ENCODE peak calls at places on chromosomes 13 and 19, in five cellular contexts. H is left lung, P is A549, I is psoas muscle, J is IMR-90. N is an unnamed sample. For H3K4me1, the result is how much of the 10 kb centered on the place peaks cover.

GRCh38 chr13:113205428-113205931 is 3.0 kb downstream of the PCID2 start:
- DNase-seq in H (no peak), P (no peak), I (no peak), J (peak), N (no peak)

GRCh38 chr13:106296723-106297122 is 238.7 kb downstream of the EFNB2 start:
- DNase-seq in H (no peak), P (no peak), I (no peak), J (no peak), N (no peak)

GRCh38 chr19:30136591-30136990 is 194.6 kb downstream of the URI1 start:
- DNase-seq in H (no peak), P (no peak), I (no peak), J (no peak), N (no peak)

GRCh38 chr13:112270951-112271350 is 105.2 kb upstream of the SPACA7 start:
- DNase-seq in H (no peak), P (no peak), I (no peak), J (no peak), N (no peak)

GRCh38 chr13:41577437-41577836 is 120.1 kb downstream of the RGCC start:
- DNase-seq in H (peak), P (no peak), I (peak), J (peak), N (peak)

GRCh38 chr13:45786293-45786920 is 65.1 kb downstream of the SIAH3 start:
- DNase-seq in H (no peak), P (no peak), I (no peak), J (no peak), N (no peak)

GRCh38 chr13:27053902-27054595 is 117.6 kb downstream of the USP12 start:
- DNase-seq in H (no peak), P (peak), I (no peak), J (peak), N (no peak)

GRCh38 chr13:72198967-72199601 is 332.1 kb upstream of the DACH1 start:
- DNase-seq in H (no peak), P (no peak), I (no peak), J (no peak), N (no peak)

GRCh38 chr13:34833562-34834182 is 108.4 kb upstream of the NBEA start:
- DNase-seq in H (no peak), P (peak), I (no peak), J (peak), N (no peak)

GRCh38 chr19:54434112-54434861 is 14.7 kb upstream of the LENG8 start:
- DNase-seq in H (no peak), P (no peak), I (no peak), J (no peak), N (no peak)

GRCh38 chr19:1854542-1855039 is 6.3 kb upstream of the REXO1 start:
- DNase-seq in H (no peak), P (no peak), I (peak), J (no peak), N (peak)

GRCh38 chr19:3606174-3606689 is 443 bp downstream of the TBXA2R start:
- DNase-seq in H (no peak), P (no peak), I (no peak), J (no peak), N (peak)

GRCh38 chr13:92187378-92187989 is 789.1 kb downstream of the GPC5 start:
- DNase-seq in H (no peak), P (peak), I (no peak), J (peak), N (no peak)

GRCh38 chr13:36885901-36886300 is 34.1 kb downstream of the SMAD9 start:
- DNase-seq in H (no peak), P (no peak), I (no peak), J (no peak), N (no peak)

GRCh38 chr13:85586422-85586831 is 212.8 kb downstream of the SLITRK6 start:
- DNase-seq in H (no peak), P (peak), I (no peak), J (peak), N (no peak)

GRCh38 chr19:38284422-38284821 is 19.6 kb upstream of the C19orf33 start:
- DNase-seq in H (peak), P (no peak), I (no peak), J (no peak), N (no peak)

GRCh38 chr13:49652691-49653305 is 24.5 kb downstream of the ARL11 start:
- DNase-seq in H (no peak), P (peak), I (peak), J (peak), N (no peak)

GRCh38 chr19:13104848-13105646 is 2.4 kb upstream of the LYL1 start:
- DNase-seq in H (no peak), P (no peak), I (no peak), J (no peak), N (peak)

GRCh38 chr13:22375151-22375550 is 704.3 kb downstream of the FGF9 start:
- DNase-seq in H (no peak), P (no peak), I (no peak), J (no peak), N (no peak)

GRCh38 chr19:49863254-49863934 is 4.0 kb downstream of the PNKP start:
- DNase-seq in H (no peak), P (no peak), I (no peak), J (no peak), N (peak)

GRCh38 chr19:53463263-53463662 is 4.3 kb upstream of the ZNF813 start:
- DNase-seq in H (peak), P (no peak), I (peak), J (peak), N (peak)

GRCh38 chr19:5693195-5694166 is 3.4 kb downstream of the RPL36 start:
- DNase-seq in H (no peak), P (no peak), I (no peak), J (no peak), N (no peak)

GRCh38 chr19:45420356-45420755 is 3.4 kb downstream of the ERCC1 start:
- DNase-seq in H (no peak), P (no peak), I (no peak), J (no peak), N (no peak)

GRCh38 chr19:45417151-45417550 is 6.6 kb downstream of the ERCC1 start:
- DNase-seq in H (no peak), P (no peak), I (no peak), J (no peak), N (no peak)

GRCh38 chr19:45419396-45419795 is 4.3 kb downstream of the ERCC1 start:
- DNase-seq in H (peak), P (no peak), I (no peak), J (no peak), N (peak)

GRCh38 chr19:45419895-45420294 is 3.8 kb downstream of the ERCC1 start:
- DNase-seq in H (no peak), P (no peak), I (no peak), J (no peak), N (no peak)

GRCh38 chr19:45418812-45419211 is 4.9 kb downstream of the ERCC1 start:
- DNase-seq in H (no peak), P (no peak), I (no peak), J (no peak), N (no peak)
- H3K4me1 ChIP-seq in H (under half), P (under half), I (under half), J (under half), N (under half)

GRCh38 chr19:14516048-14516534 is 2.1 kb downstream of the DNAJB1 start:
- DNase-seq in H (no peak), P (no peak), I (no peak), J (no peak), N (peak)
- H3K4me1 ChIP-seq in H (half or more), P (half or more), I (under half), J (under half), N (under half)

DNA sequence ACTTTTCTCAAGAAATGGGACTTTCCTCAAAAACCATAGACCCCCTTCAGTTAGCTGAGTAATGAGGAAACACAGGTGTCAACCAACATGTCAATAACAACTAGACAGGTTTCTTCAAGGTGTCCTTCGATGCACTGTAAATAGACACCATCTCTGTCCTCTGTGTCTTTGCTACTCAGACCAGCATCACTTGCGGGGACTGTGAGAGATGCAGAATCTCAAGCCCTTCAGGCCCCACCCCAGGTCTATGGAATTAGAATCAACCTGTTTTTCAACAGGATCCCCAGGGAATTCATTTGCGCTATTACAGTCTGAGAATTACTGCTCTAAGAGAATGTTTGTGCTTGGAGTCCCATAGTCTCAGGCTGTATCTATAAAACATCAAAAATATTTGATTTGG is 469.9 kb downstream of the COG6 start:
- DNase-seq in H (no peak), P (no peak), I (no peak), J (no peak), N (no peak)
- H3K4me1 ChIP-seq in H (under half), P (under half), I (under half), J (under half), N (under half)

DNA sequence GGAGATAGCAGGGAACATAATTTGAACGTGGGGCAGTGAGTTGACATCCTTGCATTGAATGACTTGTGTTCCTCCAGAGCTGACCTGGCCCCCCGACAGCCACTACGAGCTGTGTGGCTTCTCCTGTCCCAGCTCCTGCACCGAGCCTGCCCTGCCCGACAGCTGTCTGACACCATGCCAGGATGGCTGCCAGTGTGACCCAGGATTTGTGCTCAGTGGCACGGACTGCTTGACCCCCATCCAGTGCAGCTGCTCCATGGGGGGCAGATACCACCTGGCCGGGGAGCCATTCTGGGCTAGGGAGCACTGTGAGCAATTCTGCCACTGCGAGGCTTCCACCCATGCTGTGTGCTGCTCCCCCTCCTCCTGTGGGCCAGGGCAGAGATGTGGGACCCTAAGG is 29.2 kb upstream of the FXYD3 start:
- DNase-seq in H (no peak), P (no peak), I (no peak), J (no peak), N (no peak)
- H3K4me1 ChIP-seq in H (under half), P (under half), I (under half), J (under half), N (under half)

DNA sequence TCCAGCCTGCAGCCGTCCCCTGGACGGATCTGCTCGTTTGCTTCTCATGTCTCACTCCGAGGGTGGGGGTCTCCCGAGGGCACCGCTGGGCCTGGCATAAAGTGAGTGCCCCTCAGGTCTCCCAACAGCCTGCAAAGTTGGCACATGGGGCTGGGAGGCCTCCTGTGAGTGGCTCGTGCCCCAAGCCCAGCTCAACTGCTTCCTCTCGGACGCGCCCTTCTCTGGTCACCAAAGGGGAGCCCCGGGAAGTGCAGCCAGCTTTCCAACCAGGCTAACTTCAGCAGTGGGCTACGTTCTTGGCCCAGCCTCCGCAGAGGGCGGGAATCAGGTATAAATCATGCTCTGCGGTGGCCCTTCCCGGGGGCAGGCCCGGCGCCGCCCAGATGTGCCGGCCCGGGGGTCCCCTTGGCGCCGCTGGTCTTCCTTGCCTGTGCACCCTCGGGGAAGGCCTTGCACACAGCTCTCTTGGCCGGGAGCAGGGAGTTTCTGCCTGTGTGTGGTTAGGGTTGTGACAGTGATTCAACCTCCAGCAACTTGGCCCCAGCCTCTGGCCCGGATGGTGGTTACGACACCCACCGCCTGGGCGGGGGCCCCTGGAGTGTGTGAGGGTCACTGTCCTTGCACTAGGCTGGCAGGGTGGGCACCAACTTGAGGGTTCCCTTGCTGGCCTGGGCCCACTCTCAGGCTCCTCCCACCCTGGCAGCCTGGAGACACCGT is 20.7 kb downstream of the CEBPG start:
- DNase-seq in H (peak), P (no peak), I (peak), J (peak), N (peak)
- H3K4me1 ChIP-seq in H (half or more), P (under half), I (half or more), J (under half), N (under half)

DNA sequence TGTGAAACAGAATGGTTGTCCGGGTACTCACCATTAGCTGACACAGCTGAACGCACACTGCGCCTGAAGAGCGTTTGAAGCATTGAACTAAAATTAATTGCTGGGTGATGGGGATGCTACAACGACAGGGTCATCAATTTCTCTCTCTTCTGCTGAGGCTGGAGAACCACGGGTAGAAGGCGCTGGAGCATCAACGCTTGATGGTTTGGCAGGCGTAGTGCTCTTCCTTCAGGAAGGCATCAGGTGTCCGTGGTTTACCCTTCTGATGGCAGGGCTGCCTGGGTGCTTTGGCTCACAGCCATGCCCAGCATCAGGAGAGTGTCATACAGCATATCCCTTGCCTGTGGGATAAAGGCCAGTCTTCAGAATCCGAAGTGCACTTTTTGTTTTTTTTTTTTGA is 46.9 kb upstream of the UBE2L5 start:
- DNase-seq in H (no peak), P (no peak), I (no peak), J (no peak), N (no peak)
- H3K4me1 ChIP-seq in H (under half), P (under half), I (under half), J (under half), N (under half)

GRCh38 chr19:17075860-17076538 is 422 bp downstream of the MYO9B start:
- DNase-seq in H (peak), P (no peak), I (peak), J (peak), N (peak)

GRCh38 chr19:17074628-17075034 is 621 bp downstream of the HAUS8 start:
- DNase-seq in H (no peak), P (no peak), I (no peak), J (no peak), N (no peak)

GRCh38 chr19:17075035-17075859 is at the start of the genes HAUS8 and MYO9B:
- DNase-seq in H (peak), P (peak), I (peak), J (peak), N (peak)

GRCh38 chr19:17076539-17076919 is 952 bp downstream of the MYO9B start:
- DNase-seq in H (no peak), P (no peak), I (no peak), J (no peak), N (no peak)

GRCh38 chr19:17073869-17074627 is 1.2 kb downstream of the HAUS8 start:
- DNase-seq in H (no peak), P (no peak), I (no peak), J (peak), N (no peak)
- H3K4me1 ChIP-seq in H (under half), P (under half), I (under half), J (under half), N (under half)